ENCODE peak calls at places on chromosomes 4 and X, in seven cellular contexts. One of them, this sample, is unnamed.

GRCh38 chr4:6972911-6973310 is 63.3 kb downstream of the TBC1D14 start:
- DNase-seq in breast epithelium: no peak
- DNase-seq in aorta: no peak
- DNase-seq in OCI-LY7: no peak
- DNase-seq in DND-41: no peak
- DNase-seq in uterus: no peak
- DNase-seq in psoas muscle: no peak
- DNase-seq in this sample: no peak

GRCh38 chr4:86331362-86331761 is 28.5 kb downstream of the MAPK10 start:
- DNase-seq in DND-41: no peak
- DNase-seq in OCI-LY7: no peak
- DNase-seq in psoas muscle: no peak
- DNase-seq in aorta: no peak
- DNase-seq in uterus: peak; percentile 37
- DNase-seq in breast epithelium: peak; percentile 30
- DNase-seq in this sample: no peak

GRCh38 chr4:85725727-85726170 is 250.8 kb downstream of the ARHGAP24 start:
- DNase-seq in DND-41: no peak
- DNase-seq in uterus: no peak
- DNase-seq in breast epithelium: no peak
- DNase-seq in aorta: no peak
- DNase-seq in OCI-LY7: peak; percentile 85
- DNase-seq in psoas muscle: peak; percentile 59
- DNase-seq in this sample: no peak

GRCh38 chrX:130109429-130110378 is 593 bp downstream of the ELF4 start:
- DNase-seq in psoas muscle: no peak
- DNase-seq in DND-41: no peak
- DNase-seq in uterus: no peak
- DNase-seq in OCI-LY7: peak; percentile 35
- DNase-seq in breast epithelium: no peak
- DNase-seq in aorta: peak; percentile 79
- DNase-seq in this sample: no peak

GRCh38 chrX:24493740-24494543 is 28.9 kb downstream of the PDK3 start:
- DNase-seq in DND-41: peak; percentile 18
- DNase-seq in breast epithelium: no peak
- DNase-seq in OCI-LY7: no peak
- DNase-seq in psoas muscle: no peak
- DNase-seq in aorta: no peak
- DNase-seq in uterus: no peak
- DNase-seq in this sample: no peak

GRCh38 chr4:108531461-108531860 is 88.9 kb upstream of the RPL34 start:
- DNase-seq in breast epithelium: no peak
- DNase-seq in psoas muscle: no peak
- DNase-seq in DND-41: no peak
- DNase-seq in uterus: no peak
- DNase-seq in OCI-LY7: no peak
- DNase-seq in aorta: no peak
- DNase-seq in this sample: no peak

GRCh38 chr4:165208741-165209388 is 1.5 kb downstream of the KLHL2 start:
- DNase-seq in aorta: no peak
- DNase-seq in breast epithelium: no peak
- DNase-seq in psoas muscle: no peak
- DNase-seq in uterus: no peak
- DNase-seq in DND-41: no peak
- DNase-seq in OCI-LY7: peak; percentile 9
- DNase-seq in this sample: no peak

GRCh38 chr4:110480031-110480549 is 4.1 kb downstream of the ENPEP start:
- DNase-seq in breast epithelium: no peak
- DNase-seq in aorta: no peak
- DNase-seq in DND-41: no peak
- DNase-seq in OCI-LY7: no peak
- DNase-seq in uterus: peak; percentile 62
- DNase-seq in psoas muscle: no peak
- DNase-seq in this sample: no peak

GRCh38 chr4:77465271-77465670 is 140.3 kb upstream of the CXCL13 start:
- DNase-seq in OCI-LY7: no peak
- DNase-seq in breast epithelium: no peak
- DNase-seq in psoas muscle: no peak
- DNase-seq in DND-41: no peak
- DNase-seq in aorta: no peak
- DNase-seq in uterus: no peak
- DNase-seq in this sample: no peak

GRCh38 chrX:103608305-103608963 is 671 bp downstream of the TCEAL3 start:
- DNase-seq in breast epithelium: no peak
- DNase-seq in psoas muscle: peak; percentile 50
- DNase-seq in DND-41: no peak
- DNase-seq in OCI-LY7: no peak
- DNase-seq in aorta: no peak
- DNase-seq in uterus: no peak
- DNase-seq in this sample: no peak

GRCh38 chr4:122170775-122171174 is 18.6 kb downstream of the BLTP1 start:
- DNase-seq in breast epithelium: no peak
- DNase-seq in aorta: no peak
- DNase-seq in OCI-LY7: no peak
- DNase-seq in uterus: no peak
- DNase-seq in DND-41: no peak
- DNase-seq in psoas muscle: no peak
- DNase-seq in this sample: no peak

GRCh38 chrX:139203681-139204575 is 326.6 kb upstream of the F9 start:
- DNase-seq in psoas muscle: peak; percentile 58
- DNase-seq in OCI-LY7: no peak
- DNase-seq in DND-41: no peak
- DNase-seq in aorta: peak; percentile 76
- DNase-seq in breast epithelium: no peak
- DNase-seq in uterus: no peak
- DNase-seq in this sample: no peak

GRCh38 chr4:17614416-17615299 is at the start of gene MED28:
- DNase-seq in breast epithelium: peak; percentile 96
- DNase-seq in psoas muscle: peak; percentile 98
- DNase-seq in DND-41: peak; percentile 94
- DNase-seq in OCI-LY7: peak; percentile 98
- DNase-seq in uterus: peak; percentile 97
- DNase-seq in aorta: peak; percentile 99
- DNase-seq in this sample: peak; percentile 96

GRCh38 chr4:94446386-94446785 is 5.4 kb upstream of the PDLIM5 start:
- DNase-seq in DND-41: no peak
- DNase-seq in OCI-LY7: no peak
- DNase-seq in breast epithelium: no peak
- DNase-seq in psoas muscle: no peak
- DNase-seq in uterus: no peak
- DNase-seq in aorta: no peak
- DNase-seq in this sample: no peak

GRCh38 chr4:32396504-32396903 is 1676.3 kb downstream of the PCDH7 start:
- DNase-seq in DND-41: no peak
- DNase-seq in psoas muscle: no peak
- DNase-seq in OCI-LY7: no peak
- DNase-seq in uterus: no peak
- DNase-seq in breast epithelium: no peak
- DNase-seq in aorta: no peak
- DNase-seq in this sample: no peak

GRCh38 chr4:177163532-177163931 is 146.1 kb upstream of the NEIL3 start:
- DNase-seq in uterus: no peak
- DNase-seq in breast epithelium: no peak
- DNase-seq in DND-41: no peak
- DNase-seq in OCI-LY7: no peak
- DNase-seq in aorta: no peak
- DNase-seq in psoas muscle: no peak
- DNase-seq in this sample: peak; percentile 15

GRCh38 chrX:80799616-80800015 is 10.1 kb downstream of the BRWD3 start:
- DNase-seq in breast epithelium: no peak
- DNase-seq in uterus: no peak
- DNase-seq in DND-41: no peak
- DNase-seq in OCI-LY7: peak; percentile 10
- DNase-seq in aorta: no peak
- DNase-seq in psoas muscle: no peak
- DNase-seq in this sample: no peak

GRCh38 chr4:81627617-81628016 is 155.9 kb upstream of the RASGEF1B start:
- DNase-seq in DND-41: no peak
- DNase-seq in uterus: no peak
- DNase-seq in breast epithelium: no peak
- DNase-seq in aorta: no peak
- DNase-seq in psoas muscle: no peak
- DNase-seq in OCI-LY7: no peak
- DNase-seq in this sample: no peak

GRCh38 chr4:28451346-28451745 is 1590.7 kb downstream of the STIM2 start:
- DNase-seq in aorta: no peak
- DNase-seq in uterus: no peak
- DNase-seq in OCI-LY7: no peak
- DNase-seq in DND-41: no peak
- DNase-seq in breast epithelium: no peak
- DNase-seq in psoas muscle: no peak
- DNase-seq in this sample: no peak

GRCh38 chr4:15436515-15436914 is 8.7 kb downstream of the C1QTNF7 start:
- DNase-seq in OCI-LY7: no peak
- DNase-seq in uterus: no peak
- DNase-seq in breast epithelium: no peak
- DNase-seq in psoas muscle: no peak
- DNase-seq in aorta: no peak
- DNase-seq in DND-41: no peak
- DNase-seq in this sample: no peak

GRCh38 chrX:29285670-29286069 is 698.4 kb downstream of the IL1RAPL1 start:
- DNase-seq in OCI-LY7: no peak
- DNase-seq in breast epithelium: no peak
- DNase-seq in aorta: no peak
- DNase-seq in DND-41: no peak
- DNase-seq in psoas muscle: no peak
- DNase-seq in uterus: no peak
- DNase-seq in this sample: no peak

GRCh38 chr4:73021634-73022033 is 47.9 kb downstream of the COX18 start:
- DNase-seq in OCI-LY7: peak; percentile 49
- DNase-seq in aorta: no peak
- DNase-seq in uterus: no peak
- DNase-seq in psoas muscle: no peak
- DNase-seq in DND-41: no peak
- DNase-seq in breast epithelium: no peak
- DNase-seq in this sample: no peak

DNA sequence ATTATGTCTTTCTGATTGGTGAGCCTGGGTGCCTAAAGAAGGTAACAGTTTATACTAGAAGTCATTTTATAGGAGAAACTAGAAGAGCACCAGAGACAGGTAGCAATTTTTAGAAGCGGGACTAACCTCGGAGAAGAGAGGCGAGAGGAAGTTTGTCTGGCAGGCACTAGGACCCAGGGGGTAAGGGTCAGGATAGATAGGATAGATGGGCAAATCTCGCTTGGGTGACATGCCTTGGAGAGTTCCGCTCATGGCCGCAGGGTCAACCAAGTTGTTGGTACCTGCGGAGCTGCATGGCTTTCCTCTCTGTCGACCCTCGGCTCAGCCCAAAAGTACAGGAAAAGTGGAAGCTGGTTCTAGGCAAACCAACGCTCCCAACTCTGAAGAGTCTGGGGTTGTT is 11.3 kb downstream of the PI4K2B start:
- DNase-seq in OCI-LY7: no peak
- DNase-seq in breast epithelium: no peak
- DNase-seq in DND-41: no peak
- DNase-seq in aorta: no peak
- DNase-seq in psoas muscle: no peak
- DNase-seq in uterus: no peak
- DNase-seq in this sample: no peak
- H3K9me3 ChIP-seq in OCI-LY7: no peaks in the 10 kb centered on the region
- H3K9me3 ChIP-seq in breast epithelium: peaks cover 9% of the 10 kb centered on the region
- H3K9me3 ChIP-seq in DND-41: peaks cover 8% of the 10 kb centered on the region
- H3K9me3 ChIP-seq in aorta: no peaks in the 10 kb centered on the region
- H3K9me3 ChIP-seq in psoas muscle: peaks cover 6% of the 10 kb centered on the region
- H3K9me3 ChIP-seq in uterus: no peaks in the 10 kb centered on the region
- H3K9me3 ChIP-seq in this sample: no peaks in the 10 kb centered on the region

DNA sequence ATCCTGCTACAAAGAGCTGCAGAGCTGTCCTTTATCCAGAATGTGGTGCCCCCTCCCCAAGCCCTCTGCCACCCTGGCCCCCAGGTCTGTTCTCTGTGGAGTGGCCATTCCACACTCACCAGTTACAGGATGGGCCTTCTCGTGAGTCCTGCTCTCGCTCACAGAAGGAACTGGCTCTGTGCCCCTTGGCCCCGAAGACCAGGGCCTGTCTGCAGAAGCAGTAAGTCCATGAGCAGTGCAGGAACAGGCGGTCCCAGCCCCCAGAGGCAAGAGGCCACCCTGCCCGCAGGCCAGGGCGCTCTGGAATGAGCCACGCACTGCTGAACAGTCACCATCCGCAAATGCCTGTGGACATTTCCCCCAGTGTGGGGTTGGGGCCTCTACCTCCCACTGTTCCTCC is 92.2 kb downstream of the DCTD start:
- DNase-seq in OCI-LY7: no peak
- DNase-seq in DND-41: no peak
- DNase-seq in breast epithelium: no peak
- DNase-seq in aorta: no peak
- DNase-seq in psoas muscle: no peak
- DNase-seq in uterus: no peak
- DNase-seq in this sample: no peak
- H3K4me1 ChIP-seq in OCI-LY7: no peaks in the 10 kb centered on the region
- H3K4me1 ChIP-seq in DND-41: no peaks in the 10 kb centered on the region
- H3K4me1 ChIP-seq in breast epithelium: no peaks in the 10 kb centered on the region
- H3K4me1 ChIP-seq in aorta: no peaks in the 10 kb centered on the region
- H3K4me1 ChIP-seq in psoas muscle: no peaks in the 10 kb centered on the region
- H3K4me1 ChIP-seq in uterus: no peaks in the 10 kb centered on the region
- H3K4me1 ChIP-seq in this sample: no peaks in the 10 kb centered on the region

DNA sequence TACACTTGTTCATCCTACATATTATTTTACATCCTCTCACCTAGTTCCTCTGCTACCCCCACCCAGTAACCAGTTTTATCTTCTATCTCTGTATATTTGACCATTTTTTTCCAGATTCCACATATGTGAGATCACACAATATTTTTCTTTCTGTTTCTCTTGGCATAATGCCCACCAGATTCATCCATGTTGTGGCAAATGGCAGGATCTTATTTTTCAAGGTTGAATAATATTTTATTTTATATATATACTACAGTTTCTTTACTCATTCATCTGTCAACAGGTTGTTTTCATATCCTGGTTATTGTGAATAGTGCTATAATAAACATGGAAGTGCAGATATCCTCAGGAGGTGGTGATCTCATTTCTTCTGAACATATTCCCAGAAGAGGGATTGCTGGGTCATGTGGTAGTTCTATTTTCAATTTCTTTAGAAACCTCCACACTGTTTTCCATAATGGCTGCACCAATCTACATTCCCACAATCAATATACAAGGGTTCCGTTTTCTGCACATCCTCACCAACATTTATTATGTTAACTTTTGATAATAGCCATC is 48.2 kb downstream of the THAP9 start:
- DNase-seq in uterus: no peak
- DNase-seq in aorta: no peak
- DNase-seq in DND-41: no peak
- DNase-seq in breast epithelium: no peak
- DNase-seq in OCI-LY7: no peak
- DNase-seq in psoas muscle: no peak
- DNase-seq in this sample: no peak
- H3K27ac ChIP-seq in uterus: no peak overlapping the region
- H3K27ac ChIP-seq in aorta: no peak overlapping the region
- H3K27ac ChIP-seq in DND-41: no peak overlapping the region
- H3K27ac ChIP-seq in breast epithelium: no peak overlapping the region
- H3K27ac ChIP-seq in OCI-LY7: no peak overlapping the region
- H3K27ac ChIP-seq in psoas muscle: no peak overlapping the region
- H3K27ac ChIP-seq in this sample: no peak overlapping the region

DNA sequence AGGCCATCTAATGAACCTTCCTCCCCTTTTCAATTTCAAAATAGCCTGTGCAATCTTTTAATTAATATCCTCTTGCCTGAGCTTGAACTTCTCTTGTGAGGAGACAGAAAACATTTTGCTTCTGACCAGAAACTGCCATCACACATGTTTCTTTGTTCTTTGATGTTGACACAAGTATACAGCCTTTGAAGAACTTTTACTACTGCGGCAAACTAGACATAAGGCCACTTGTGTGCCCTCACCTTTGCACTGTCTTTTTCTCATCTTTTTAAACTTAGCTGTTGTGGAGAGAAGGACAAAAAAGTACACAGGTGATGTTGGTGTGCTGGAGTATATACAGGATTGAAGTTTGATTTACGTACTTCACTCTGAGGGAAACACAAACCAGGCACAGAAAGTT is 116.3 kb upstream of the C1GALT1C1 start:
- DNase-seq in uterus: no peak
- DNase-seq in breast epithelium: no peak
- DNase-seq in aorta: no peak
- DNase-seq in psoas muscle: no peak
- DNase-seq in OCI-LY7: no peak
- DNase-seq in DND-41: no peak
- DNase-seq in this sample: no peak
- H3K9me3 ChIP-seq in uterus: no peaks in the 10 kb centered on the region
- H3K9me3 ChIP-seq in breast epithelium: no peaks in the 10 kb centered on the region
- H3K9me3 ChIP-seq in aorta: no peaks in the 10 kb centered on the region
- H3K9me3 ChIP-seq in psoas muscle: no peaks in the 10 kb centered on the region
- H3K9me3 ChIP-seq in OCI-LY7: peaks cover 9% of the 10 kb centered on the region
- H3K9me3 ChIP-seq in DND-41: no peaks in the 10 kb centered on the region
- H3K9me3 ChIP-seq in this sample: no peaks in the 10 kb centered on the region